ENCODE peak calls at places on chromosomes 6 and 20, in eight cellular contexts. Y is epithelial cell of esophagus, V is heart left ventricle, H is fibroblast of lung, P is Peyer's patch, X is HFFc6, Q is lower leg skin, L is uterus. Z is an unnamed sample.

GRCh38 chr6:170277893-170278742 is 12.8 kb downstream of the DLL1 start:
- DNase-seq in Y (no peak), V (no peak), H (no peak), P (no peak), X (no peak), Q (no peak), L (no peak), Z (no peak)

GRCh38 chr20:35387334-35387733 is 24.4 kb downstream of the UQCC1 start:
- DNase-seq in Y (peak; percentile 33), V (no peak), H (peak; percentile 71), P (no peak), X (peak; percentile 45), Q (no peak), L (no peak), Z (no peak)

GRCh38 chr6:157323114-157323923 is at the start of gene TMEM242:
- DNase-seq in Y (peak; percentile 94), V (peak; percentile 91), H (peak; percentile 95), P (peak; percentile 88), X (peak; percentile 90), Q (peak; percentile 90), L (peak; percentile 94), Z (peak; percentile 85)

GRCh38 chr20:5559937-5560336 is 190.3 kb upstream of the SHLD1 start:
- DNase-seq in Y (no peak), V (no peak), H (no peak), P (no peak), X (no peak), Q (no peak), L (no peak), Z (no peak)

GRCh38 chr6:116255246-116255800 is 1.4 kb upstream of the TSPYL4 start:
- DNase-seq in Y (no peak), V (no peak), H (peak; percentile 29), P (no peak), X (no peak), Q (no peak), L (no peak), Z (no peak)

GRCh38 chr6:6315660-6316059 is 4.8 kb downstream of the F13A1 start:
- DNase-seq in Y (peak; percentile 53), V (no peak), H (peak; percentile 25), P (no peak), X (peak; percentile 4), Q (peak; percentile 39), L (peak; percentile 30), Z (peak; percentile 38)

GRCh38 chr20:39342463-39342862 is 380.3 kb downstream of the DHX35 start:
- DNase-seq in Y (no peak), V (no peak), H (no peak), P (no peak), X (no peak), Q (no peak), L (no peak), Z (no peak)

GRCh38 chr6:14520029-14520428 is 402.5 kb downstream of the CD83 start:
- DNase-seq in Y (peak; percentile 86), V (no peak), H (no peak), P (no peak), X (no peak), Q (no peak), L (no peak), Z (no peak)

GRCh38 chr6:132607544-132608233 is 16.4 kb downstream of the TAAR2 start:
- DNase-seq in Y (no peak), V (no peak), H (no peak), P (no peak), X (no peak), Q (no peak), L (no peak), Z (no peak)

GRCh38 chr6:35719830-35720733 is 16.8 kb upstream of the ARMC12 start:
- DNase-seq in Y (peak; percentile 58), V (peak; percentile 69), H (peak; percentile 28), P (peak; percentile 76), X (no peak), Q (peak; percentile 55), L (no peak), Z (peak; percentile 70)

GRCh38 chr6:28587746-28588075 is 62.0 kb downstream of the GPX5 start:
- DNase-seq in Y (no peak), V (no peak), H (peak; percentile 46), P (no peak), X (peak; percentile 29), Q (no peak), L (no peak), Z (no peak)

GRCh38 chr6:95091823-95092436 is 485.4 kb upstream of the MANEA start:
- DNase-seq in Y (peak; percentile 76), V (no peak), H (peak; percentile 58), P (no peak), X (peak; percentile 50), Q (no peak), L (no peak), Z (no peak)

GRCh38 chr6:35475573-35475972 is 7.4 kb downstream of the RPL10A start:
- DNase-seq in Y (no peak), V (no peak), H (no peak), P (no peak), X (no peak), Q (no peak), L (no peak), Z (peak; percentile 29)

GRCh38 chr6:38131527-38131965 is 312.0 kb downstream of the ZFAND3 start:
- DNase-seq in Y (peak; percentile 51), V (no peak), H (peak; percentile 99), P (no peak), X (peak; percentile 93), Q (no peak), L (no peak), Z (no peak)

GRCh38 chr6:166058064-166058739 is 109.4 kb downstream of the TBXT start:
- DNase-seq in Y (no peak), V (peak; percentile 46), H (peak; percentile 78), P (no peak), X (no peak), Q (no peak), L (peak; percentile 70), Z (no peak)

GRCh38 chr6:53432318-53433161 is 83.8 kb upstream of the ELOVL5 start:
- DNase-seq in Y (peak; percentile 60), V (no peak), H (peak; percentile 79), P (no peak), X (peak; percentile 18), Q (no peak), L (no peak), Z (no peak)

GRCh38 chr20:7744411-7744810 is 195.8 kb downstream of the HAO1 start:
- DNase-seq in Y (peak; percentile 82), V (no peak), H (peak; percentile 90), P (no peak), X (peak; percentile 4), Q (no peak), L (no peak), Z (no peak)

GRCh38 chr20:47319517-47320252 is 36.8 kb downstream of the ZMYND8 start:
- DNase-seq in Y (peak; percentile 88), V (peak; percentile 35), H (peak; percentile 87), P (no peak), X (peak; percentile 13), Q (peak; percentile 65), L (peak; percentile 64), Z (no peak)

DNA sequence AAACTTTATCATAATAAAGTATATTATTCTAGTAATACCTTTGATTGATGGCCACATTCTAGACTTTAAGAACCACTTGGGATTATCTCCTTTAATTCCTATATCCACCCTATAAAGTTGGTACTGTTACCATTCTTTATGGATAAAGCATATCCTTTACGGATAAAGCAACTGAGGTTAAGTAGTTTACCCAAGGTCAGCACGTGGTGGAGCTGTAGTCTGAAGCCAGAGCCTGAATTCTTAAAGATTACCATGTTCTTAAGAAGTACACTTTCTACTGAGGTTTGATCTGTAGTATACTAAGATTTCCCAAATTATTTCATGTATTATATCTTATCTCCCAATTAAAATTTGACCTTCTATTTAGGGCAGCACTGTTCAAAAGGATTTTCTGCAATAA is 3.0 kb upstream of the NCOA7 start:
- DNase-seq in Y (peak; percentile 27), V (no peak), H (peak; percentile 29), P (no peak), X (peak; percentile 44), Q (no peak), L (no peak), Z (no peak)
- TF ChIP-seq CTCF in Y (peak; percentile 20), V (peak; percentile 41), H (no peak), P (no peak), X (peak; percentile 63), Q (no peak), L (peak; percentile 43), Z (peak; percentile 52)

DNA sequence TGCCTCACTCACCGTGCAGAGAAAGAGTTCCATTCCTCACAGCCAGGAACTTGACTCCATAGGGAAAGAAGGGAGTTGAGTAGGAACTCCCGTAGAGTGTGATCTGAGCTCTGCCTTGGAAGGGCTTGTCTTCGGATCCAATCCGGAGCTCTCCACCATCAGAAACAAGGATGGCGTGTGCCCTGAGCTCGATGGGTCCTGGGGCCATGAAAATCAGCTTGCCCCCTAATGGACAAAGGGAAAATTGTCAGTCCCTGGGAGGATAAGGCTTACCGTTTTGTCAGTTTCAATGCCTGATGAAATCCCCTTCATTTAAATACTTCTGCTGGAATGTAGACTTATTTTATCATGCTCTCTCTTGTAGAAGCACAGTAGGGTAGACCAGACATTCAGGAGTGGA is 153.3 kb downstream of the PKHD1 start:
- DNase-seq in Y (no peak), V (no peak), H (no peak), P (no peak), X (no peak), Q (no peak), L (no peak), Z (peak; percentile 25)
- TF ChIP-seq CTCF in Y (peak; percentile 12), V (no peak), H (no peak), P (no peak), X (peak; percentile 30), Q (no peak), L (no peak), Z (peak; percentile 31)

GRCh38 chr20:50716518-50716917 is 14.9 kb upstream of the PARD6B start:
- DNase-seq in Y (no peak), V (no peak), H (no peak), P (no peak), X (no peak), Q (no peak), L (no peak), Z (no peak)

GRCh38 chr20:50717312-50717711 is 14.1 kb upstream of the PARD6B start:
- DNase-seq in Y (no peak), V (no peak), H (no peak), P (no peak), X (no peak), Q (no peak), L (no peak), Z (no peak)

GRCh38 chr20:50719328-50719727 is 12.1 kb upstream of the PARD6B start:
- DNase-seq in Y (no peak), V (no peak), H (no peak), P (no peak), X (no peak), Q (no peak), L (no peak), Z (no peak)

GRCh38 chr20:50720582-50720981 is 10.8 kb upstream of the PARD6B start:
- DNase-seq in Y (no peak), V (no peak), H (no peak), P (no peak), X (no peak), Q (no peak), L (no peak), Z (no peak)

GRCh38 chr20:50717974-50718761 is 13.2 kb upstream of the PARD6B start:
- DNase-seq in Y (no peak), V (no peak), H (no peak), P (no peak), X (no peak), Q (no peak), L (no peak), Z (no peak)
- TF ChIP-seq CTCF in Y (no peak), V (no peak), H (peak; percentile 7), P (no peak), X (peak; percentile 22), Q (no peak), L (peak; percentile 10), Z (no peak)

GRCh38 chr6:3330199-3330598 is 71.5 kb downstream of the PSMG4 start:
- DNase-seq in Y (no peak), V (no peak), H (no peak), P (no peak), X (no peak), Q (no peak), L (no peak), Z (no peak)
- TF ChIP-seq CTCF in Y (no peak), V (no peak), H (no peak), P (no peak), X (peak; percentile 34), Q (no peak), L (no peak), Z (peak; percentile 31)

Z was measured in GM13977.